ENCODE peak calls at places on chromosomes 3 and 15, in four cellular contexts. L is activated gamma-delta T cell treated with Interleukin-2 at 50 U/mL for 16 hours, F is LoVo, P is H4. E is an unnamed sample.

GRCh38 chr15:59170295-59170881 is 36.3 kb upstream of the LDHAL6B start:
- DNase-seq in L (no peak), F (peak; percentile 38), P (peak; percentile 92), E (peak; percentile 90)

GRCh38 chr3:178325330-178325729 is 210.9 kb upstream of the KCNMB2 start:
- DNase-seq in L (no peak), F (peak; percentile 3), P (peak; percentile 62), E (peak; percentile 26)

GRCh38 chr3:126083511-126083912 is 412 bp downstream of the SLC41A3 start:
- DNase-seq in L (peak; percentile 34), F (peak; percentile 50), P (no peak), E (no peak)

GRCh38 chr3:161890147-161890625 is 393.6 kb downstream of the OTOL1 start:
- DNase-seq in L (no peak), F (peak; percentile 58), P (peak; percentile 92), E (peak; percentile 69)

GRCh38 chr3:42216820-42217416 is 49.1 kb downstream of the CCK start:
- DNase-seq in L (peak; percentile 40), F (no peak), P (no peak), E (peak; percentile 26)

GRCh38 chr3:14125193-14126016 is 553 bp downstream of the TMEM43 start:
- DNase-seq in L (peak; percentile 53), F (peak; percentile 90), P (peak; percentile 80), E (peak; percentile 91)

GRCh38 chr15:64699767-64700388 is 75.5 kb downstream of the RBPMS2 start:
- DNase-seq in L (no peak), F (no peak), P (no peak), E (no peak)

GRCh38 chr3:58341376-58341775 is 8.7 kb downstream of the PXK start:
- DNase-seq in L (no peak), F (no peak), P (no peak), E (no peak)

GRCh38 chr3:112302061-112302830 is 8.2 kb upstream of the SLC9C1 start:
- DNase-seq in L (no peak), F (no peak), P (no peak), E (no peak)

GRCh38 chr3:55724851-55725250 is 237.7 kb upstream of the WNT5A start:
- DNase-seq in L (no peak), F (no peak), P (no peak), E (no peak)

GRCh38 chr3:123042413-123042812 is 14.8 kb upstream of the SEMA5B start:
- DNase-seq in L (no peak), F (no peak), P (no peak), E (no peak)

GRCh38 chr3:4571690-4572334 is 78.7 kb downstream of the ITPR1 start:
- DNase-seq in L (no peak), F (no peak), P (no peak), E (no peak)

GRCh38 chr3:2420919-2421318 is 322.3 kb downstream of the CNTN4 start:
- DNase-seq in L (no peak), F (no peak), P (no peak), E (no peak)

GRCh38 chr3:126155819-126156218 is 24.6 kb downstream of the ALDH1L1 start:
- DNase-seq in L (no peak), F (no peak), P (no peak), E (no peak)

GRCh38 chr15:72437650-72438316 is 36.3 kb upstream of the ARIH1 start:
- DNase-seq in L (no peak), F (no peak), P (no peak), E (no peak)

GRCh38 chr15:54347082-54347827 is 369.0 kb downstream of the UNC13C start:
- DNase-seq in L (no peak), F (no peak), P (no peak), E (no peak)

GRCh38 chr3:7421065-7421464 is 560.1 kb downstream of the GRM7 start:
- DNase-seq in L (no peak), F (no peak), P (no peak), E (no peak)

GRCh38 chr3:165753560-165753959 is 83.7 kb downstream of the BCHE start:
- DNase-seq in L (no peak), F (no peak), P (no peak), E (no peak)